ENCODE peak calls at places on chromosomes 11 and 22, in eight cellular contexts. X is choroid plexus epithelial cell, D is neural progenitor cell, G is HL-60, K is fibroblast of pulmonary artery, J is IMR-90, V is body of pancreas, L is breast epithelium. M is an unnamed sample.

GRCh38 chr11:92717240-92717639 is 252.2 kb upstream of the MTNR1B start:
- DNase-seq in X (no peak), D (no peak), G (no peak), K (no peak), J (no peak), V (no peak), L (no peak), M (no peak)

GRCh38 chr22:17921871-17922821 is 102.2 kb downstream of the MICAL3 start:
- DNase-seq in X (no peak), D (peak), G (no peak), K (no peak), J (no peak), V (peak), L (peak), M (no peak)

GRCh38 chr11:72308226-72309073 is 64.5 kb upstream of the PHOX2A start:
- DNase-seq in X (peak), D (no peak), G (no peak), K (peak), J (peak), V (peak), L (no peak), M (peak)

GRCh38 chr11:59135648-59136461 is 6.8 kb upstream of the FAM111A start:
- DNase-seq in X (peak), D (peak), G (peak), K (peak), J (peak), V (peak), L (peak), M (peak)

GRCh38 chr11:28040384-28040783 is 67.6 kb downstream of the KIF18A start:
- DNase-seq in X (no peak), D (no peak), G (no peak), K (no peak), J (no peak), V (no peak), L (no peak), M (no peak)

GRCh38 chr11:88280673-88281316 is 56.7 kb downstream of the CTSC start:
- DNase-seq in X (peak), D (no peak), G (no peak), K (peak), J (no peak), V (peak), L (no peak), M (no peak)

GRCh38 chr22:44732661-44733060 is 19.7 kb upstream of the ARHGAP8 start:
- DNase-seq in X (no peak), D (no peak), G (no peak), K (no peak), J (no peak), V (no peak), L (no peak), M (no peak)

GRCh38 chr11:112398798-112399197 is 138.1 kb upstream of the PLET1 start:
- DNase-seq in X (no peak), D (no peak), G (no peak), K (no peak), J (no peak), V (no peak), L (no peak), M (no peak)

GRCh38 chr11:131195801-131196517 is 174.5 kb upstream of the NTM start:
- DNase-seq in X (peak), D (no peak), G (no peak), K (peak), J (peak), V (peak), L (peak), M (peak)

GRCh38 chr11:30329150-30329940 is 6.4 kb downstream of the ARL14EP start:
- DNase-seq in X (no peak), D (no peak), G (no peak), K (no peak), J (no peak), V (no peak), L (no peak), M (no peak)

GRCh38 chr11:94303884-94304459 is 408 bp upstream of the IZUMO1R start:
- DNase-seq in X (no peak), D (no peak), G (no peak), K (no peak), J (no peak), V (no peak), L (no peak), M (no peak)

GRCh38 chr22:23182289-23183106 is 2.2 kb downstream of the BCR start:
- DNase-seq in X (peak), D (peak), G (no peak), K (no peak), J (peak), V (peak), L (no peak), M (peak)

GRCh38 chr11:114036156-114036811 is 23.2 kb upstream of the ZBTB16 start:
- DNase-seq in X (peak), D (peak), G (peak), K (peak), J (peak), V (peak), L (peak), M (peak)

GRCh38 chr11:46918087-46918751 is at the start of gene LRP4:
- DNase-seq in X (no peak), D (peak), G (no peak), K (no peak), J (no peak), V (peak), L (no peak), M (peak)

GRCh38 chr11:123300874-123301695 is 106.0 kb upstream of the CLMP start:
- DNase-seq in X (peak), D (no peak), G (peak), K (peak), J (peak), V (no peak), L (no peak), M (peak)

GRCh38 chr22:24588370-24588755 is 4.5 kb downstream of the LRRC75B start:
- DNase-seq in X (no peak), D (no peak), G (no peak), K (no peak), J (no peak), V (peak), L (no peak), M (no peak)

GRCh38 chr22:42316988-42317387 is 46.5 kb upstream of the TCF20 start:
- DNase-seq in X (peak), D (no peak), G (no peak), K (peak), J (no peak), V (no peak), L (peak), M (peak)

GRCh38 chr22:45248832-45249561 is 8.3 kb upstream of the KIAA0930 start:
- DNase-seq in X (no peak), D (no peak), G (no peak), K (no peak), J (no peak), V (no peak), L (no peak), M (no peak)

GRCh38 chr11:35969089-35970046 is 25.5 kb downstream of the LDLRAD3 start:
- DNase-seq in X (peak), D (no peak), G (no peak), K (no peak), J (peak), V (peak), L (no peak), M (peak)

GRCh38 chr11:85854557-85855340 is 434 bp upstream of the CCDC83 start:
- DNase-seq in X (peak), D (peak), G (peak), K (peak), J (peak), V (peak), L (peak), M (peak)
- TF ChIP-seq CTCF in X (peak), D (peak), G (peak), K (peak), J (peak), V (peak), L (peak), M (peak)

DNA sequence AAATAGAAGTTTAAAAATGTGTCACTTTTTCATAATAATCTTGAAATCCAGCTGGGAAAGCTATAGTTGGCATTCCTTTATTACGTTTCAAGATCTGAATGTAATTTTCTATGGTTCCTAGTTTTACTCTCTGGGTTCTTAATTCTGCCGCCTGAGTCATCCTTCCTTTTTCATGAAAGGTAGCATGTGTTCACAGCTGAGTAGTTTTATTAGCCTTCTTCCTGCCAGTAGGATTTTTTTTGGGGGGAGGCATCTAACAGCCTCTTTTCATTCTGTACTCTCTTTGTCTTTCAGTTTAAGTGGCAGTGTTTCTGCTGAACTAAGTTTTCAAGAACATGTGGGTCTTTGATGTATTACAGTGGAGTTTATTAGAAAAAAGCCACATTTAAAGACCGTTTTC is 36.5 kb downstream of the OR2AG2 start:
- DNase-seq in X (peak), D (no peak), G (no peak), K (no peak), J (no peak), V (no peak), L (no peak), M (peak)
- H3K4me3 ChIP-seq in X (no peak), D (no peak), G (no peak), K (no peak), J (no peak), V (no peak), L (no peak), M (no peak)

GRCh38 chr11:24617856-24618255 is 121.0 kb downstream of the LUZP2 start:
- DNase-seq in X (peak), D (no peak), G (no peak), K (no peak), J (no peak), V (no peak), L (no peak), M (no peak)
- TF ChIP-seq CTCF in X (peak), D (no peak), G (no peak), K (peak), J (no peak), V (no peak), L (no peak), M (no peak)

GRCh38 chr11:65279713-65280459 is 18.1 kb downstream of the POLA2 start:
- DNase-seq in X (peak), D (no peak), G (no peak), K (peak), J (peak), V (peak), L (no peak), M (peak)

GRCh38 chr11:65277878-65278277 is 16.1 kb downstream of the POLA2 start:
- DNase-seq in X (no peak), D (no peak), G (no peak), K (no peak), J (no peak), V (no peak), L (no peak), M (no peak)

GRCh38 chr11:65280646-65281045 is 18.9 kb downstream of the POLA2 start:
- DNase-seq in X (peak), D (no peak), G (no peak), K (peak), J (peak), V (no peak), L (no peak), M (no peak)

GRCh38 chr11:65275906-65276305 is 14.1 kb downstream of the POLA2 start:
- DNase-seq in X (no peak), D (no peak), G (no peak), K (no peak), J (no peak), V (no peak), L (no peak), M (no peak)

DNA sequence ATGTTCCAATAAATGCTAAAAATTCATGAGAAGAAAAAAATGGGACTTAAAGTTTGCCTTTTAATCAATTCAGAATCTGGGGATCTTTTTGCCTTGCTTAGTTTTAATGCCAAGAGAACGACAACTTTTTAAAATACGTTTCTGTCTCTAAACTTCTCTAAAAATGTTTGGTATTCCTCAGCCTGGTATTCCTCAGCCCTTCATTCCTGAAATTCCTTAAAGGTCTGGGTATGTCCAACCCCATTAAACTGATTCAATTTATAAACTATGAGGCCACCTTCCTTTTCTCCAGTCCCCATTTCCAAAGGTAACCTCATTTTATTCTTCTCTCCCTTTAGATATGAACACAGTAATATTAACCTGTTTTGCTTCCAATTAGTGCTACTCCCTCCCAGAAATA is 16.6 kb downstream of the POLA2 start:
- DNase-seq in X (peak), D (no peak), G (no peak), K (peak), J (no peak), V (no peak), L (no peak), M (no peak)
- H3K4me3 ChIP-seq in X (no peak), D (no peak), G (no peak), K (no peak), J (no peak), V (no peak), L (no peak), M (no peak)

GRCh38 chr11:116976941-116977570 is 121.2 kb downstream of the SIK3 start:
- DNase-seq in X (peak), D (no peak), G (no peak), K (peak), J (no peak), V (no peak), L (no peak), M (peak)
- TF ChIP-seq CTCF in X (no peak), D (no peak), G (no peak), K (no peak), J (no peak), V (no peak), L (no peak), M (no peak)

M was measured in foreskin fibroblast.